ENCODE peak calls at places on chromosomes 12 and 14, in five cellular contexts. One of them, this sample, is unnamed. For H3K4me1, the result is how much of the 10 kb centered on the place peaks cover.

GRCh38 chr12:121590476-121591143 is 9.8 kb upstream of the KDM2B start:
- DNase-seq in GM23338: peak
- DNase-seq in hepatocyte: no peak
- DNase-seq in SK-N-SH: no peak
- DNase-seq in OCI-LY7: peak
- DNase-seq in this sample: peak

GRCh38 chr12:89936631-89937030 is 228.0 kb upstream of the ATP2B1 start:
- DNase-seq in OCI-LY7: no peak
- DNase-seq in GM23338: no peak
- DNase-seq in hepatocyte: no peak
- DNase-seq in SK-N-SH: peak
- DNase-seq in this sample: no peak

GRCh38 chr12:7832059-7832696 is 40.5 kb downstream of the SLC2A14 start:
- DNase-seq in SK-N-SH: peak
- DNase-seq in GM23338: peak
- DNase-seq in hepatocyte: peak
- DNase-seq in OCI-LY7: peak
- DNase-seq in this sample: peak

GRCh38 chr14:104933721-104934379 is 9.2 kb downstream of the PLD4 start:
- DNase-seq in OCI-LY7: no peak
- DNase-seq in SK-N-SH: peak
- DNase-seq in GM23338: peak
- DNase-seq in hepatocyte: no peak
- DNase-seq in this sample: no peak

GRCh38 chr12:68297929-68298328 is 34.2 kb downstream of the MDM1 start:
- DNase-seq in hepatocyte: no peak
- DNase-seq in SK-N-SH: no peak
- DNase-seq in GM23338: no peak
- DNase-seq in OCI-LY7: no peak
- DNase-seq in this sample: no peak

GRCh38 chr12:91781114-91781513 is 364.5 kb downstream of the BTG1 start:
- DNase-seq in hepatocyte: peak
- DNase-seq in OCI-LY7: no peak
- DNase-seq in SK-N-SH: no peak
- DNase-seq in GM23338: no peak
- DNase-seq in this sample: peak

GRCh38 chr12:96462571-96463280 is 26.7 kb upstream of the CFAP54 start:
- DNase-seq in SK-N-SH: no peak
- DNase-seq in hepatocyte: no peak
- DNase-seq in GM23338: peak
- DNase-seq in OCI-LY7: no peak
- DNase-seq in this sample: no peak

GRCh38 chr12:104733717-104734175 is 224.3 kb downstream of the SLC41A2 start:
- DNase-seq in SK-N-SH: peak
- DNase-seq in GM23338: peak
- DNase-seq in OCI-LY7: peak
- DNase-seq in hepatocyte: no peak
- DNase-seq in this sample: no peak

GRCh38 chr12:67358686-67359374 is 89.7 kb downstream of the CAND1 start:
- DNase-seq in OCI-LY7: no peak
- DNase-seq in GM23338: no peak
- DNase-seq in hepatocyte: no peak
- DNase-seq in SK-N-SH: no peak
- DNase-seq in this sample: peak

GRCh38 chr12:91023326-91024004 is 18.7 kb upstream of the EPYC start:
- DNase-seq in hepatocyte: no peak
- DNase-seq in SK-N-SH: no peak
- DNase-seq in GM23338: no peak
- DNase-seq in OCI-LY7: no peak
- DNase-seq in this sample: peak

GRCh38 chr12:53231859-53232640 is at the start of gene RARG:
- DNase-seq in SK-N-SH: peak
- DNase-seq in GM23338: peak
- DNase-seq in hepatocyte: peak
- DNase-seq in OCI-LY7: no peak
- DNase-seq in this sample: peak

GRCh38 chr12:131415781-131416180 is 295.1 kb upstream of the SFSWAP start:
- DNase-seq in hepatocyte: no peak
- DNase-seq in OCI-LY7: peak
- DNase-seq in SK-N-SH: peak
- DNase-seq in GM23338: peak
- DNase-seq in this sample: no peak

DNA sequence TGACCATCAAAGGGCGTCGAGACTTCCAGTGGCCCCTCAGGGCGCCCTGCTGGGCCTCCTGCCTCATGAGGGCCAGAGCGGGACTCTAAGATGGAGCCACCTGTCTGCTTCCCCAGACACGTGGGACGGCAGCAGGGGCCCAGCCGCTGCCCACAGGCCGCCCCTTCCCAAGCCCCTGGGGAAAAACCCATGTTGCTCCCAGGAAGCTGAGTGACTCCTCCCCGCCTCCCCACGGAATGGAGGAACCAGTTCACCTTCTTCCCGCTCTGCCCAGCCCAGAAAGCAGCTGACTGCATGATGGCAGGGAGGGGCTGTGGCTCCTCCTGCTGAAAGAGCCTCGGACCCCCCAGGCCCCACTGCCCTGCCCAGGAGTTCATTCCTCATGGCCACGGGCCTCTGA is 14.9 kb downstream of the RAB35 start:
- DNase-seq in SK-N-SH: no peak
- DNase-seq in GM23338: no peak
- DNase-seq in hepatocyte: no peak
- DNase-seq in OCI-LY7: no peak
- DNase-seq in this sample: no peak
- H3K4me1 ChIP-seq in SK-N-SH: under half
- H3K4me1 ChIP-seq in GM23338: under half
- H3K4me1 ChIP-seq in hepatocyte: under half
- H3K4me1 ChIP-seq in OCI-LY7: under half
- H3K4me1 ChIP-seq in this sample: under half

DNA sequence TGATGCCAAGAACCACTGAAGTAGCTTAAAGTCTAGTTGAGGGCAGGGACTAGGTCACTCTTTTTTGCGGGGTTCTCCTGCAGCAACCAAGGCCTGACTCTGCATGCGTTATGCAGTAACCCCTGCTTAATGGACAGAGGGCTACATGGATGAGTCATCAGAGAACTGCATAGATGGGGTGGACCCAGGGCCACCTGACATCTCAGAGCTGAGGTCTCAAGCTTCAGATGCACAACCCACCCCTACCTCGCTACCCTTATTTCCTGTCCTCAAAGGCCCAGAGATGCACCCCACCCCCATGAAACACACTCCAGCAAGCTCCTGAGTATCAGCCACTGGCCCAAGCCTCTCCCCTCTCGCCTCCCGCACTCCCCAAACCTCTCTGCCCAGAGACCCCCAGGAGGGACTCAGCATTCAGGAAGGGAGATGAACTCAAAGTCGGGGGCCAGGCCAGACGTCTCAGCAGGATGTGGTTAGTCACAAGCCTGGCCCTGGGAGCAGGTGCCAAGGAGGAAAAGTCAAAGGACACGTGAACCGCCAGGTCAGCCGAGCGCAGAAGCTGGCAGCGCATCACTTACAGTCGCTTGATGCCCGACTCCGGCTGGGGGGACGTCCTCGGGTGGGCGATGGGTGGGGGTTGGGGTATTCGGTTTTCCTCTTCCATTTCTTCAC is 25.8 kb downstream of the SNRNP35 start:
- DNase-seq in hepatocyte: no peak
- DNase-seq in GM23338: no peak
- DNase-seq in OCI-LY7: peak
- DNase-seq in SK-N-SH: no peak
- DNase-seq in this sample: no peak
- TF ChIP-seq EZH2phosphoT487 in hepatocyte: no peak
- TF ChIP-seq EZH2phosphoT487 in GM23338: no peak
- TF ChIP-seq EZH2phosphoT487 in OCI-LY7: no peak
- TF ChIP-seq EZH2phosphoT487 in SK-N-SH: no peak
- TF ChIP-seq EZH2phosphoT487 in this sample: no peak

GRCh38 chr12:46371718-46372130 is 849 bp downstream of the SLC38A2 start:
- DNase-seq in GM23338: no peak
- DNase-seq in hepatocyte: peak
- DNase-seq in OCI-LY7: peak
- DNase-seq in SK-N-SH: peak
- DNase-seq in this sample: peak

GRCh38 chr12:46370380-46370734 is 2.2 kb downstream of the SLC38A2 start:
- DNase-seq in SK-N-SH: no peak
- DNase-seq in GM23338: no peak
- DNase-seq in hepatocyte: no peak
- DNase-seq in OCI-LY7: no peak
- DNase-seq in this sample: peak

GRCh38 chr12:46369474-46370379 is 2.8 kb downstream of the SLC38A2 start:
- DNase-seq in SK-N-SH: no peak
- DNase-seq in OCI-LY7: no peak
- DNase-seq in hepatocyte: no peak
- DNase-seq in GM23338: no peak
- DNase-seq in this sample: no peak

GRCh38 chr12:46372131-46372851 is at the start of gene SLC38A2:
- DNase-seq in SK-N-SH: peak
- DNase-seq in GM23338: peak
- DNase-seq in OCI-LY7: peak
- DNase-seq in hepatocyte: peak
- DNase-seq in this sample: peak

GRCh38 chr12:46370792-46371717 is 1.5 kb downstream of the SLC38A2 start:
- DNase-seq in hepatocyte: peak
- DNase-seq in SK-N-SH: peak
- DNase-seq in GM23338: peak
- DNase-seq in OCI-LY7: peak
- DNase-seq in this sample: peak
- H3K4me1 ChIP-seq in hepatocyte: under half
- H3K4me1 ChIP-seq in SK-N-SH: under half
- H3K4me1 ChIP-seq in GM23338: under half
- H3K4me1 ChIP-seq in OCI-LY7: under half
- H3K4me1 ChIP-seq in this sample: under half

GRCh38 chr14:75274899-75275569 is 3.6 kb upstream of the FOS start:
- DNase-seq in SK-N-SH: no peak
- DNase-seq in hepatocyte: no peak
- DNase-seq in GM23338: no peak
- DNase-seq in OCI-LY7: peak
- DNase-seq in this sample: no peak
- TF ChIP-seq EZH2phosphoT487 in SK-N-SH: no peak
- TF ChIP-seq EZH2phosphoT487 in hepatocyte: no peak
- TF ChIP-seq EZH2phosphoT487 in GM23338: no peak
- TF ChIP-seq EZH2phosphoT487 in OCI-LY7: no peak
- TF ChIP-seq EZH2phosphoT487 in this sample: no peak

GRCh38 chr14:99549684-99550083 is 54.3 kb downstream of the CCDC85C start:
- DNase-seq in hepatocyte: no peak
- DNase-seq in SK-N-SH: no peak
- DNase-seq in GM23338: no peak
- DNase-seq in OCI-LY7: no peak
- DNase-seq in this sample: peak

GRCh38 chr14:99552572-99553216 is 51.3 kb downstream of the CCDC85C start:
- DNase-seq in GM23338: no peak
- DNase-seq in OCI-LY7: no peak
- DNase-seq in hepatocyte: peak
- DNase-seq in SK-N-SH: no peak
- DNase-seq in this sample: no peak

GRCh38 chr14:99550387-99550992 is 53.5 kb downstream of the CCDC85C start:
- DNase-seq in SK-N-SH: no peak
- DNase-seq in GM23338: no peak
- DNase-seq in hepatocyte: no peak
- DNase-seq in OCI-LY7: no peak
- DNase-seq in this sample: no peak

GRCh38 chr14:99552021-99552553 is 51.9 kb downstream of the CCDC85C start:
- DNase-seq in SK-N-SH: no peak
- DNase-seq in GM23338: no peak
- DNase-seq in OCI-LY7: no peak
- DNase-seq in hepatocyte: no peak
- DNase-seq in this sample: no peak

GRCh38 chr14:99551034-99551922 is 52.7 kb downstream of the CCDC85C start:
- DNase-seq in GM23338: no peak
- DNase-seq in OCI-LY7: no peak
- DNase-seq in SK-N-SH: no peak
- DNase-seq in hepatocyte: no peak
- DNase-seq in this sample: no peak
- H3K4me1 ChIP-seq in GM23338: under half
- H3K4me1 ChIP-seq in OCI-LY7: under half
- H3K4me1 ChIP-seq in SK-N-SH: half or more
- H3K4me1 ChIP-seq in hepatocyte: half or more
- H3K4me1 ChIP-seq in this sample: under half

GRCh38 chr14:79179985-79180384 is 1009.8 kb downstream of the NRXN3 start:
- DNase-seq in GM23338: no peak
- DNase-seq in SK-N-SH: no peak
- DNase-seq in OCI-LY7: no peak
- DNase-seq in hepatocyte: no peak
- DNase-seq in this sample: no peak
- TF ChIP-seq EZH2phosphoT487 in GM23338: no peak
- TF ChIP-seq EZH2phosphoT487 in SK-N-SH: no peak
- TF ChIP-seq EZH2phosphoT487 in OCI-LY7: no peak
- TF ChIP-seq EZH2phosphoT487 in hepatocyte: no peak
- TF ChIP-seq EZH2phosphoT487 in this sample: no peak

GRCh38 chr14:50059773-50060629 is 56.4 kb downstream of the VCPKMT start:
- DNase-seq in hepatocyte: no peak
- DNase-seq in OCI-LY7: no peak
- DNase-seq in GM23338: no peak
- DNase-seq in SK-N-SH: no peak
- DNase-seq in this sample: no peak
- H3K4me1 ChIP-seq in hepatocyte: under half
- H3K4me1 ChIP-seq in OCI-LY7: half or more
- H3K4me1 ChIP-seq in GM23338: under half
- H3K4me1 ChIP-seq in SK-N-SH: under half
- H3K4me1 ChIP-seq in this sample: under half

GRCh38 chr12:43283206-43283605 is 268.8 kb downstream of the ADAMTS20 start:
- DNase-seq in SK-N-SH: no peak
- DNase-seq in OCI-LY7: no peak
- DNase-seq in GM23338: no peak
- DNase-seq in hepatocyte: no peak
- DNase-seq in this sample: peak

GRCh38 chr12:43277630-43278267 is 274.3 kb downstream of the ADAMTS20 start:
- DNase-seq in GM23338: no peak
- DNase-seq in SK-N-SH: no peak
- DNase-seq in hepatocyte: peak
- DNase-seq in OCI-LY7: no peak
- DNase-seq in this sample: peak

GRCh38 chr12:43281563-43281962 is 270.4 kb downstream of the ADAMTS20 start:
- DNase-seq in GM23338: no peak
- DNase-seq in hepatocyte: no peak
- DNase-seq in SK-N-SH: peak
- DNase-seq in OCI-LY7: no peak
- DNase-seq in this sample: no peak

GRCh38 chr12:43282106-43282505 is 269.9 kb downstream of the ADAMTS20 start:
- DNase-seq in SK-N-SH: peak
- DNase-seq in OCI-LY7: no peak
- DNase-seq in GM23338: no peak
- DNase-seq in hepatocyte: peak
- DNase-seq in this sample: peak

DNA sequence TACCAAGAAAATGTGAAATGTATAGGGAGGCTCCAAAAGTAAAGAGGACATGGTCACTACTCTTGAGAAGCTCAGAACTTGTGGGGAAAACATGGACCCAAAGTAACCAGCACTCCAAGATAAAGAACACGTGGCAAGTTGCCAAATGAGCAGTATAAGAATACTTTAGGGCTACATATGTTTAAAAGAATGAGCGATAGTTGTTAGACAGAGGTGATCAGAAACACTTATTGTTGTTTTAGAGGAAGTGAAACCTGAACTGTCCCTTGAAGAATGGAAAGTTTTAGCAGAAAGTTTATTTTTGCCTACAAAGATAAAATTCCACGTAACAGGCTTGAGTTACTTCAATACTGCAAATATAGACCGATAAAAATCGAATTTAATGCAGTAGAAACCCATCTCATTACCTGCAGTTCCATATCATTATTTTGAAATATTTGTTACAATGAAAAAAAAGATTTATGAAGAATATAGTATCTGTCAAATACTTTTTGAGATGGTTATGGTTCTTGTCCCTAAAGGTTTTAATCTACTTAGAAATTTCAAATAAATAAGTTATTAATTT is 273.7 kb downstream of the ADAMTS20 start:
- DNase-seq in SK-N-SH: no peak
- DNase-seq in hepatocyte: peak
- DNase-seq in OCI-LY7: peak
- DNase-seq in GM23338: no peak
- DNase-seq in this sample: peak
- TF ChIP-seq EZH2phosphoT487 in SK-N-SH: no peak
- TF ChIP-seq EZH2phosphoT487 in hepatocyte: no peak
- TF ChIP-seq EZH2phosphoT487 in OCI-LY7: no peak
- TF ChIP-seq EZH2phosphoT487 in GM23338: no peak
- TF ChIP-seq EZH2phosphoT487 in this sample: no peak

This sample was measured in GM23248.